ENCODE peak calls at places on chromosomes 12 and 14, in four cellular contexts. D is endodermal cell, H is astrocyte of the spinal cord, N is fibroblast of villous mesenchyme. Y is an unnamed sample.

GRCh38 chr14:71289536-71289935 is 382.3 kb downstream of the PCNX1 start:
- DNase-seq in H (no peak), N (no peak), D (no peak), Y (no peak)

GRCh38 chr12:68189766-68190700 is 30.5 kb upstream of the IFNG start:
- DNase-seq in H (peak), N (no peak), D (no peak), Y (no peak)

GRCh38 chr12:5503774-5504173 is 71.9 kb downstream of the NTF3 start:
- DNase-seq in N (no peak), D (no peak), H (no peak), Y (no peak)

GRCh38 chr12:75545636-75546035 is 34.2 kb upstream of the KRR1 start:
- DNase-seq in N (no peak), D (no peak), H (no peak), Y (no peak)

GRCh38 chr12:104025771-104026170 is 24.2 kb downstream of the GLT8D2 start:
- DNase-seq in D (no peak), H (no peak), N (no peak), Y (no peak)

GRCh38 chr12:12671850-12672660 is 23.9 kb downstream of the GPR19 start:
- DNase-seq in D (no peak), N (no peak), H (peak), Y (no peak)

GRCh38 chr14:92728781-92729364 is 19.6 kb downstream of the LGMN start:
- DNase-seq in D (no peak), H (peak), N (peak), Y (peak)

GRCh38 chr12:126944684-126945083 is 1322.3 kb upstream of the TMEM132C start:
- DNase-seq in N (no peak), H (no peak), D (no peak), Y (no peak)

GRCh38 chr14:28629328-28630004 is 137.1 kb upstream of the FOXG1 start:
- DNase-seq in N (no peak), D (no peak), H (no peak), Y (no peak)

GRCh38 chr12:22321620-22322019 is 12.9 kb downstream of the ST8SIA1 start:
- DNase-seq in H (peak), N (no peak), D (no peak), Y (no peak)

GRCh38 chr14:101200008-101200649 is 296.6 kb upstream of the RTL1 start:
- DNase-seq in D (peak), N (no peak), H (no peak), Y (no peak)

GRCh38 chr12:57254506-57255280 is 3.7 kb upstream of the STAC3 start:
- DNase-seq in D (no peak), H (no peak), N (no peak), Y (no peak)

GRCh38 chr12:102631274-102631673 is 150.9 kb upstream of the IGF1 start:
- DNase-seq in H (peak), D (no peak), N (peak), Y (peak)

GRCh38 chr12:6182279-6182898 is 17.8 kb upstream of the CD9 start:
- DNase-seq in D (peak), H (peak), N (peak), Y (no peak)

GRCh38 chr14:103016594-103016993 is 40.8 kb downstream of the CDC42BPB start:
- DNase-seq in H (no peak), D (no peak), N (no peak), Y (no peak)

GRCh38 chr14:22536853-22537338 is 52.1 kb downstream of the DAD1 start:
- DNase-seq in H (peak), D (no peak), N (peak), Y (peak)

GRCh38 chr14:67526676-67527459 is 6.2 kb upstream of the PLEKHH1 start:
- DNase-seq in H (peak), D (peak), N (peak), Y (no peak)

GRCh38 chr14:95530461-95531170 is 4.2 kb upstream of the GLRX5 start:
- DNase-seq in D (peak), N (no peak), H (no peak), Y (no peak)

GRCh38 chr14:30553311-30553989 is 5.5 kb upstream of the G2E3 start:
- DNase-seq in D (no peak), N (peak), H (peak), Y (no peak)

GRCh38 chr14:51554339-51554920 is 97.3 kb upstream of the FRMD6 start:
- DNase-seq in H (peak), N (peak), D (no peak), Y (peak)

GRCh38 chr12:59149995-59150642 is 229.8 kb upstream of the LRIG3 start:
- DNase-seq in D (peak), N (peak), H (peak), Y (peak)

GRCh38 chr12:8780389-8780788 is 42.0 kb upstream of the A2ML1 start:
- DNase-seq in D (peak), N (peak), H (peak), Y (no peak)

GRCh38 chr14:44833376-44833775 is 128.4 kb downstream of the KLHL28 start:
- DNase-seq in N (peak), H (peak), D (no peak), Y (peak)

GRCh38 chr12:4244868-4245267 is 28.7 kb upstream of the CCND2 start:
- DNase-seq in D (no peak), N (no peak), H (no peak), Y (no peak)

GRCh38 chr12:120820885-120821510 is 83.2 kb downstream of the SPPL3 start:
- DNase-seq in H (no peak), D (no peak), N (no peak), Y (no peak)

GRCh38 chr12:29146201-29146600 is 2.9 kb upstream of the FAR2 start:
- DNase-seq in H (no peak), D (no peak), N (no peak), Y (no peak)

GRCh38 chr12:96187675-96188355 is 6.4 kb upstream of the ELK3 start:
- DNase-seq in N (peak), D (no peak), H (no peak), Y (no peak)

GRCh38 chr12:38904932-38905479 is 385 bp downstream of the CPNE8 start:
- DNase-seq in N (peak), D (peak), H (peak), Y (no peak)

GRCh38 chr14:48974994-48975393 is 611.2 kb downstream of the RPS29 start:
- DNase-seq in D (no peak), N (no peak), H (no peak), Y (no peak)
- TF ChIP-seq CTCF in D (peak), N (no peak), H (no peak), Y (no peak)

DNA sequence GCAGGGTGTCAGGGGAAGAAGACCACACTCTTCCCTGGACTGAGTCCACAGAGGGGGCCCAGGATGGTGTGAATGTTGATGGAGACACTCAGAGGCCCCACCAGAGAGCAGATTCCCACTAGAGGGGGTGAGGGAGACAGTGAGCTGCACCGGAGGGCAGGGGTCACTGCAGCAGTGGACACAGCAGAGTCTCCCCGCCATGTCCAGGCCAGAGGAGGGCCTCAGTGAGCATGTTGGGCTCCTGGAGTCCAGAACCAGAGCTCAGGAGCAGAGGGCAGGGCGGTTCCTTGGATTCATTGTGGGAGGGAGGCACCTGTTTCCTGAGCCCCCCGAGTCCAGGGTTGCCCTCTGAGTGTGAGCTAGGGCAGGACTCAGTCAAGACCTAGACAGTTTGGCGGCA is 1.8 kb upstream of the KRT82 start:
- DNase-seq in H (no peak), D (no peak), N (no peak), Y (no peak)
- TF ChIP-seq CTCF in H (no peak), D (peak), N (no peak), Y (peak)

DNA sequence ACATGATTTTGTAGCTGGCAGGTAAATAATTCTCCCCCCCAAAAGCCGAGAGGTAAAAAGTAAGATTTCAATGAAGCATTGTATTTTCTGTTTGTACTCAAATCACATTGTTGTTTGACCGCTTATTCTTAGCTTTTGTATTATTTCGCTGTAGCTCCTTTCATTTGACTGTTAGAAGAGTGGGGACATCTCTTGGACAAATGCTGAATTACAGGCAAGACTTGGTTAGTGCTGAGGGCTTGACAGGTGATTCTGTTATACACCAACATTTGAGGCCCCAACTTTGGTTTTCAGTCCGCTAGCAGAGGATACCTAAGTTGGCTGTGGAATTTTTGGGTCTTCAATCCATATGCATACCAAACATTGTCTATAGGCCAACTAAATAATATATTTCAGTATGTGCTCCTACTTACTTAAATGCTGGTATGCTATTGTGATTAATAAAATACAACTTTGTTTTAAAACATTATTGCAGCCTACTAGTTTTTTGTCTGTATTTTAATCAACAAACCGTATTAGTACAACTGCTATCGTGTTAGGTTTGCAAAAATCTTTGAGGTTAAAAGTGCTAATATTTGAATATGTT is 102.2 kb downstream of the ERC1 start:
- DNase-seq in D (peak), H (peak), N (peak), Y (peak)
- TF ChIP-seq CTCF in D (peak), H (peak), N (peak), Y (peak)

DNA sequence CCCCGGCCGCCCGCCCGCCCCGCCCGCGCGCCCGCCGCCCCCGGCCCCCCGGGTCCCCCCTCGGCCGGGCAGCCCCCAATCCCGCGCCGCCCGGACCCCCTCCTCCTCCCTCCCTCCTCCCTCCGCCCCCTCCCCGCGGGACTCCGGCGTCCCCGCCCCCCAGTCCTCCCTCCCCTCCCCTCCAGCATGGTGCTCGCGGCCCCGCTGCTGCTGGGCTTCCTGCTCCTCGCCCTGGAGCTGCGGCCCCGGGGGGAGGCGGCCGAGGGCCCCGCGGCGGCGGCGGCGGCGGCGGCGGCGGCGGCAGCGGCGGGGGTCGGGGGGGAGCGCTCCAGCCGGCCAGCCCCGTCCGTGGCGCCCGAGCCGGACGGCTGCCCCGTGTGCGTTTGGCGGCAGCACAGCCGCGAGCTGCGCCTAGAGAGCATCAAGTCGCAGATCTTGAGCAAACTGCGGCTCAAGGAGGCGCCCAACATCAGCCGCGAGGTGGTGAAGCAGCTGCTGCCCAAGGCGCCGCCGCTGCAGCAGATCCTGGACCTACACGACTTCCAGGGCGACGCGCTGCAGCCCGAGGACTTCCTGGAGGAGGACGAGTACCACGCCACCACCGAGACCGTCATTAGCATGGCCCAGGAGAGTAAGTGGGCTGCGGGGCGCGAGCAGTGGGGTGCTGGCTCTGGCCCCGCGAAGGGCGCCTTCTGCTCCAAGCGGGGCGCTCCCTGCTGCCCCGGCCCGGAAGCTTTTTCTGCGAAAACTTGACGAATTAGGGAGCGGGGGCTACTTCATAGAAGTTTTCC is 404 bp downstream of the GDF11 start:
- DNase-seq in D (peak), H (peak), N (peak), Y (no peak)
- TF ChIP-seq CTCF in D (peak), H (peak), N (peak), Y (no peak)

GRCh38 chr14:88750413-88750812 is 42.3 kb downstream of the EML5 start:
- DNase-seq in H (no peak), N (no peak), D (no peak), Y (no peak)
- TF ChIP-seq CTCF in H (no peak), N (no peak), D (peak), Y (no peak)

GRCh38 chr12:89632778-89633177 is 75.9 kb downstream of the ATP2B1 start:
- DNase-seq in N (no peak), H (no peak), D (no peak), Y (no peak)
- TF ChIP-seq CTCF in N (no peak), H (no peak), D (no peak), Y (no peak)